ENCODE peak calls at places on chromosomes 6 and 20, in ten cellular contexts. K, G, W, O, B, J, S, C, M and V are unnamed samples. For H3K36me3, the result is how much of the 10 kb centered on the place peaks cover.

GRCh38 chr20:15930324-15931305 is 642.6 kb downstream of the KIF16B start:
- DNase-seq in S (no peak), B (peak), K (no peak), G (no peak), M (peak), O (no peak), J (peak), W (peak), C (no peak), V (no peak)

GRCh38 chr6:2081155-2082138 is 164.0 kb downstream of the GMDS start:
- DNase-seq in J (no peak), O (no peak), W (no peak), K (no peak), C (no peak), B (no peak), G (no peak), S (no peak), M (no peak), V (no peak)

GRCh38 chr6:44386364-44386928 is 1.1 kb upstream of the CDC5L start:
- DNase-seq in C (no peak), W (no peak), M (peak), S (no peak), J (no peak), B (no peak), O (no peak), G (peak), K (peak), V (peak)

GRCh38 chr6:21219241-21219640 is 374.3 kb upstream of the SOX4 start:
- DNase-seq in S (peak), M (no peak), C (no peak), K (no peak), B (no peak), O (no peak), G (no peak), W (no peak), J (no peak), V (no peak)

GRCh38 chr6:37524025-37524647 is 24.4 kb upstream of the CCDC167 start:
- DNase-seq in W (no peak), O (no peak), S (peak), G (no peak), J (no peak), K (no peak), C (no peak), M (no peak), B (peak), V (no peak)

GRCh38 chr6:150915156-150915555 is 49.7 kb downstream of the MTHFD1L start:
- DNase-seq in O (no peak), W (no peak), J (no peak), B (peak), K (no peak), S (no peak), M (no peak), C (no peak), G (no peak), V (no peak)

GRCh38 chr6:136445063-136445462 is 105.2 kb downstream of the MAP7 start:
- DNase-seq in B (no peak), S (no peak), O (no peak), M (no peak), G (no peak), C (no peak), K (no peak), J (no peak), W (no peak), V (no peak)

GRCh38 chr6:129890164-129890563 is 29.0 kb upstream of the TMEM244 start:
- DNase-seq in S (peak), O (no peak), W (peak), J (no peak), C (no peak), G (no peak), K (no peak), B (peak), M (peak), V (no peak)

DNA sequence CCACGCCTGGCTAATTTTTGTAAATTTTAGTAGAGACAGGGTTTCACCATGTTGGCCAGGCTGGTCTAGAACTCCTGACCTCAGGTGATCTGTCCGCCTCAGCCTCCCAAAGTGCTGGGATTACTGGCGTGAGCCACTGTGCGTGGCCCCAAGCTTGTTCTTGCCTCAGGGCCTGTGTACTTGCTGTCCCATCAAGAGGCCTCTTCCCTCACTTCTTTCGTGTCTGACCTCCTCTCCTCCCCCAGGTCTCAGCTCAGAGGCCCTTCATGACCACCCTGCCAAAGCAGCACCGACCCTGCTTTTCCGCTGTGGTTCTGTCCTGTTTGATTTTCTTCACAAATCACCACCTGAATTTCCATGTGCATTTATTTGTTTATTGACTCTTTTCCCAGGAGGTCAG is 10.5 kb upstream of the UBE2V1 start:
- DNase-seq in K (no peak), W (no peak), J (no peak), C (no peak), S (no peak), O (no peak), G (no peak), M (no peak), B (no peak), V (no peak)
- H3K36me3 ChIP-seq in K (half or more), W (under half), J (under half), C (under half), S (under half), O (half or more), G (half or more), M (under half), B (under half), V (half or more)

DNA sequence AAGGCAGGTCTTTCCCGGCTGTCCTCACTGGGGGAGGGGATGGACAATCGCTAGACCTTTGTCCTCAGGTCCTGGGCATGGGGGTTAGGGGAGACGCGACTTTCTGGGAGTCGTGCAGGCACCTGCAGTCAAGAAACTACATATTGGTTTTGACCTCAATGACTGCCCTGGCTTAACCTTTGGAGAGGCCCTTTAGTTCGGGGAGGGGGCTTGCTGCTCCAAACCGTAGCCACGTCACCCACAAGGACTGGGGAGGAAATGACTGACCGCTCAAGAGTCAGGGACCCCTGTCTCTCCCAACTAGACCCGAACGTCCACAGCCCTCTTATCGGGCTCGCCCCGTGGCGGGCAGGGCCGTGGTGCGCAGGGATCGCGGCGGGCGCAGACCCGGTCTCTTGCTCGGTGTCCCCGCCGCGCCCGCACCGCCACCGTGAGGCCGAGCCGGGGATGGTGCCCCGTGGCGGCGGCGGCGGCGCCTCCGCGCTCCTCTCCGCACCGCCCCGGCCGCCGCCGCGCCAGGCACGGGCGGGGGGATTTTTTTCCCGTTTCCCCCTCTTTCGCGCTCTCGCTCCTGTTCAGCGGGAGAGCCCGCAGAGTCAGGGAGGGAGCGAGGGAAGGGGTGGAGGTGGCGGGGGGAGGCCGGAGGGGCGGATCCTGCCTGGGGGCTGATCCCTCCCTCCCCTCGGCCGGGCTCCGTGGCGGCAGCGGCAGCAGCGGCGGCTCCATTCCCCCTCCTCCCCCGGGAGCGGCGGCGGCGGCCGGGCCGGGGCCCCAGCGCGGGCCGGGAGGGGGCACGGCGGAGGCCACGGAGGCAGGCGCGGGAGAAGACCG is at the start of gene BRPF3:
- DNase-seq in C (peak), M (no peak), W (peak), K (peak), B (peak), G (peak), S (peak), J (peak), O (peak), V (peak)
- TF ChIP-seq CTCF in C (peak), M (peak), W (peak), K (peak), B (peak), G (peak), S (peak), J (peak), O (peak), V (no peak)

GRCh38 chr20:17955302-17955701 is 13.3 kb downstream of the SNX5 start:
- DNase-seq in J (no peak), W (no peak), C (no peak), M (no peak), B (no peak), K (no peak), S (no peak), O (no peak), G (no peak), V (no peak)
- H3K36me3 ChIP-seq in J (under half), W (half or more), C (under half), M (under half), B (under half), K (half or more), S (half or more), O (half or more), G (half or more), V (under half)

DNA sequence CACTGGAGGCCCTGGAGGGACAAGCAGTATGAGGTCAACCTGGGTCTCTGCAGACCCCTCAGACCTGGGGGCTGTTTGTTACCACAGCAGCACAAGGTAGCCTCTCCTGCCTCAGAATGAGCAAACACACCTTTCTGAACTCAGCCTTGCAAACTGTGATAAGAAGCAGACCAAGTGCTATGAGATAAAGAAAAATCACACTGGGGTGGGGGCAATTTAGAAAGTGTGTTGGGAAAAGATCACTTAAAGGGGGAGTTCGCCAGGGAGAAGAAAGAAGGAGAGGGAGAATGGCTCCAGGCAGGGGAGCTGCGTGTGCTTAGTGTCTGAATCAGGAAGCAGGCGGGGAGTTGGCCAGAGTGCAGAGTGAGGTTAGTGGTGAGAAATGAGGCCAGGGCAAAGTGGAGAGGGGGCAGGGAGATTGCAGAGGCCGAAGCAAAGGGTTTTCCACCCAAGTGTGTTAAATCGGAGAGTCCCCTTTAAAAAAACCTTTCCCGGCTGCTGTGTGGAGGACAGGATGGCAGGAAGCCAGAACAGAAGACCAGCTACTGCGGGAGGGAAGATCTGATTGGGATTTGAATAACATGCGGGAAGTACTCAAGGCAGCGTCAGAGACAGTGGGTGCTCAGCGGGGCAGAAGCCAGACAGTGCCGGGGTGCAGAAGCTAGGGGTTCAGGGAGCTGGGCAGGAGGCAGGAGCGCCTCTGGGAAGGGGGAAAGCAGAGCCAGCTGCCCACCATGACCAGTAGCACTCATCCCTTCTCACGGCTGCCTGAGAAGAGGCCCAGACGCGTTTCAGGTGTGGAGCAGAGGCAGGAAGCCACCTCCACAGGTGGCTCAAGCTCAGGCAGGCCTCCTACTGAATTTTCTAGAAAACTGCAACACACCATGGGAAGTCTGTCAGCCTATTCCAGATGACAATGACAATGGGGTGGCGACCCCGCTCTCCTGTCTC is 9.0 kb downstream of the ADA start:
- DNase-seq in G (peak), J (peak), K (peak), C (peak), W (peak), S (peak), O (peak), M (no peak), B (peak), V (peak)
- TF ChIP-seq CTCF in G (no peak), J (no peak), K (no peak), C (peak), W (no peak), S (no peak), O (no peak), M (no peak), B (no peak), V (no peak)

DNA sequence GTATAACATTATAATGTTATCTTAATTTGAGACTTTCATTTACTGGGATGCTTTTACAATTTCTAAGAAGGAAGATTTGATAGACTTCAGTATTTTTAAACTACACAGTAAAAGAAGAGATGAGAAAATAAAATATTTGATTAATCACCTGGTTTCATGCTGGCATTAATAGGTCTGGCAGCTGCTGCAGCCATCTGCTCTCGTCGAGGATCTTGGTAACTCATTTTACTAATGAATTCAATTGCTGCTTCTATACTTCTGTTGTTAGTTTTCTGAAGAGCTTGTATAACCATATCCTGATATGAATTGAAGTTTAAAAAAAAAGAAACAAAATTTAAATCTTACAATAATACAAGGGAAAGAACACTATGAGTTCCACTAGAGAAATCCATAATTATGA is 23.0 kb downstream of the LATS1 start:
- DNase-seq in K (no peak), C (no peak), M (no peak), B (no peak), J (no peak), O (no peak), W (no peak), G (no peak), S (no peak), V (no peak)
- H3K36me3 ChIP-seq in K (half or more), C (under half), M (under half), B (under half), J (under half), O (half or more), W (under half), G (under half), S (under half), V (half or more)

GRCh38 chr6:132568611-132569010 is 1.5 kb upstream of the TAAR6 start:
- DNase-seq in C (no peak), W (no peak), S (no peak), G (no peak), B (no peak), M (no peak), K (no peak), O (no peak), J (no peak), V (no peak)
- TF ChIP-seq CTCF in C (no peak), W (no peak), S (no peak), G (no peak), B (no peak), M (no peak), K (no peak), O (no peak), J (no peak), V (no peak)

DNA sequence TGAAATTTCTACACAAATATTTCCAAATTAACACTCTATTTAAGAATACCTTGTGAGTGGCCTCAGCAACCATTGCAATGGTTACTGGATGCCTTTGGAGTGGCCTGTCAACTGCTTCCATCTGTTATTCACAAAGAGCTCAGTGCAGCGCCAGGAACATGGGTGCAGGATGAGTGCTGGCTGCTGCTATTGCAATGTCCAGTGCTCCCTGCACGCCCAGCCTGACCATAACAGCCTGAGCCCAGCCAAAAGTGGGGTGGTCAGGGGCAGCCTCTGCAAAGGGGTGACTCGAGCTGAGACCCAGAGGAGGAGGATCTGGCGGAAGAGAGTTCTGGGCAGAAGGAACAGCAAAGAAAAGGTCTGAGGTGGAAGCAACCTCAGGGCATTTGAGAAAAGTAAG is 18.4 kb downstream of the CASS4 start:
- DNase-seq in B (no peak), K (no peak), G (peak), W (no peak), S (no peak), O (no peak), M (no peak), J (peak), C (no peak), V (no peak)
- H3K36me3 ChIP-seq in B (under half), K (under half), G (under half), W (under half), S (under half), O (under half), M (under half), J (under half), C (under half), V (under half)